ENCODE peak calls at places on chromosomes 5 and 9, in eight cellular contexts. Q is Peyer's patch; R is tibial nerve; W is CD8-positive, alpha-beta T cell; H is astrocyte; V is brain microvascular endothelial cell; M is bronchial epithelial cell; T is K562. F is an unnamed sample.

GRCh38 chr9:83574482-83574881 is 36.3 kb upstream of the FRMD3 start:
- DNase-seq in H (no peak), T (no peak), R (no peak), Q (no peak), M (no peak), W (no peak), V (no peak), F (no peak)

GRCh38 chr9:17342696-17343095 is 207.9 kb downstream of the CNTLN start:
- DNase-seq in R (no peak), T (no peak), M (no peak), W (no peak), H (no peak), Q (no peak), V (no peak), F (no peak)

GRCh38 chr5:64840958-64841357 is 72.2 kb downstream of the CWC27 start:
- DNase-seq in R (no peak), H (no peak), T (no peak), V (no peak), W (no peak), Q (no peak), M (no peak), F (no peak)

GRCh38 chr9:85715587-85715986 is 26.2 kb downstream of the AGTPBP1 start:
- DNase-seq in H (no peak), Q (no peak), V (no peak), R (no peak), T (no peak), M (no peak), W (no peak), F (no peak)

GRCh38 chr5:13580058-13580457 is 364.4 kb downstream of the DNAH5 start:
- DNase-seq in V (no peak), M (no peak), R (no peak), W (no peak), H (no peak), T (no peak), Q (no peak), F (no peak)

GRCh38 chr5:95283761-95284511 is 958 bp downstream of the MCTP1 start:
- DNase-seq in Q (no peak), T (peak), M (no peak), W (no peak), H (peak), V (no peak), R (no peak), F (no peak)

GRCh38 chr5:90767710-90768109 is 209.1 kb downstream of the ADGRV1 start:
- DNase-seq in R (no peak), H (no peak), Q (no peak), V (no peak), W (no peak), T (no peak), M (peak), F (no peak)

GRCh38 chr5:73370620-73371583 is 77.7 kb downstream of the FOXD1 start:
- DNase-seq in V (peak), W (no peak), R (no peak), T (no peak), H (peak), M (peak), Q (no peak), F (peak)

GRCh38 chr9:4375424-4376195 is 75.7 kb upstream of the GLIS3 start:
- DNase-seq in R (no peak), T (no peak), W (no peak), Q (no peak), M (peak), V (peak), H (peak), F (peak)

GRCh38 chr5:77770293-77771005 is 5.7 kb downstream of the TBCA start:
- DNase-seq in H (no peak), Q (no peak), M (peak), W (no peak), T (no peak), V (no peak), R (no peak), F (no peak)

GRCh38 chr5:118956727-118957126 is 31.6 kb downstream of the DTWD2 start:
- DNase-seq in H (no peak), R (no peak), W (no peak), T (no peak), Q (no peak), M (peak), V (no peak), F (peak)

GRCh38 chr9:18438951-18439350 is 35.0 kb upstream of the ADAMTSL1 start:
- DNase-seq in M (no peak), H (no peak), W (no peak), Q (no peak), V (no peak), R (no peak), T (no peak), F (peak)

GRCh38 chr9:86511614-86512360 is 157.6 kb upstream of the TUT7 start:
- DNase-seq in M (no peak), R (no peak), T (no peak), H (no peak), Q (no peak), V (no peak), W (no peak), F (no peak)

GRCh38 chr5:87268970-87269377 is 1.3 kb downstream of the RASA1 start:
- DNase-seq in R (no peak), M (peak), W (no peak), H (peak), T (no peak), V (no peak), Q (no peak), F (no peak)

GRCh38 chr5:57412680-57413079 is 69.9 kb downstream of the ACTBL2 start:
- DNase-seq in R (no peak), Q (no peak), V (no peak), T (no peak), M (no peak), H (no peak), W (no peak), F (peak)

GRCh38 chr9:14029811-14030210 is 284.1 kb downstream of the NFIB start:
- DNase-seq in R (no peak), T (no peak), W (no peak), V (no peak), H (no peak), Q (no peak), M (no peak), F (no peak)

GRCh38 chr9:8408575-8409190 is 609.1 kb upstream of the DMAC1 start:
- DNase-seq in H (no peak), W (no peak), V (no peak), R (no peak), T (no peak), Q (no peak), M (no peak), F (no peak)

GRCh38 chr9:116910201-116910600 is 223.1 kb downstream of the TRIM32 start:
- DNase-seq in Q (no peak), T (no peak), R (no peak), V (no peak), W (no peak), H (no peak), M (no peak), F (no peak)

GRCh38 chr5:132055808-132056609 is 4.4 kb upstream of the IL3 start:
- DNase-seq in W (peak), T (no peak), H (no peak), V (no peak), R (no peak), Q (peak), M (no peak), F (no peak)

GRCh38 chr5:38867071-38867790 is 21.4 kb downstream of the OSMR start:
- DNase-seq in W (no peak), R (no peak), H (peak), Q (no peak), T (no peak), M (no peak), V (no peak), F (no peak)

GRCh38 chr5:143446535-143447226 is 43.2 kb upstream of the NR3C1 start:
- DNase-seq in V (no peak), W (no peak), Q (no peak), R (no peak), H (no peak), T (no peak), M (no peak), F (no peak)

GRCh38 chr9:38507587-38507986 is 83.3 kb upstream of the IGFBPL1 start:
- DNase-seq in M (no peak), T (no peak), V (no peak), H (no peak), R (no peak), W (no peak), Q (no peak), F (no peak)

GRCh38 chr5:93579561-93580386 is 1.2 kb downstream of the NR2F1-AS1 start:
- DNase-seq in Q (no peak), M (no peak), W (no peak), T (no peak), R (no peak), H (no peak), V (no peak), F (peak)
- TF ChIP-seq CTCF in Q (no peak), M (no peak), W (no peak), T (no peak), R (no peak), H (no peak), V (no peak), F (no peak)

GRCh38 chr9:108035485-108035884 is 545.9 kb upstream of the KLF4 start:
- DNase-seq in H (no peak), T (no peak), Q (no peak), M (no peak), W (no peak), R (no peak), V (no peak), F (no peak)
- H3K4me3 ChIP-seq in H (no peak), T (no peak), Q (no peak), M (no peak), W (no peak), R (no peak), V (no peak), F (no peak)

DNA sequence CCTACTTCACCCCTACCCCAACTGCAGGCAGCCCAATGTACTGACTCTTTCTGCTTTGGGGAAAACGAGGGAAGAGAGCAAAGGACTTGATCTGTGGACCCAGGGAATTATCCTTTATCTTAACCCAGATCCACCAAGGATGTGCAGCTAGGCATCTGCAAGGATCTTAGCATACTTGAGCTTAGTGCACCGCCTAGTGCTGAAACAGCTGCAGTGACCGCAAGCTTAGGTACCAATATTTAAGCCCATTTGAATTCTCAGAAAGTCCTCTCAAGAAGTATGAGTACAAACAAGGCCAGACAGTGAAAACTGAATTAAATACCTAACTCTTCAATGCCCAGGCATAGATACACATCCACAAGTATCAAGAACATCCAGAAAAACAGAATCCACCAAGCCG is 576.7 kb upstream of the ADAMTS16 start:
- DNase-seq in M (peak), W (no peak), H (peak), V (no peak), R (no peak), T (no peak), Q (no peak), F (peak)
- TF ChIP-seq CTCF in M (peak), W (no peak), H (peak), V (peak), R (no peak), T (peak), Q (no peak), F (no peak)

GRCh38 chr5:71651554-71651953 is 64.4 kb downstream of the MCCC2 start:
- DNase-seq in M (no peak), H (no peak), W (no peak), Q (no peak), T (no peak), V (no peak), R (no peak), F (no peak)
- H3K4me3 ChIP-seq in M (no peak), H (no peak), W (no peak), Q (no peak), T (no peak), V (no peak), R (no peak), F (no peak)

DNA sequence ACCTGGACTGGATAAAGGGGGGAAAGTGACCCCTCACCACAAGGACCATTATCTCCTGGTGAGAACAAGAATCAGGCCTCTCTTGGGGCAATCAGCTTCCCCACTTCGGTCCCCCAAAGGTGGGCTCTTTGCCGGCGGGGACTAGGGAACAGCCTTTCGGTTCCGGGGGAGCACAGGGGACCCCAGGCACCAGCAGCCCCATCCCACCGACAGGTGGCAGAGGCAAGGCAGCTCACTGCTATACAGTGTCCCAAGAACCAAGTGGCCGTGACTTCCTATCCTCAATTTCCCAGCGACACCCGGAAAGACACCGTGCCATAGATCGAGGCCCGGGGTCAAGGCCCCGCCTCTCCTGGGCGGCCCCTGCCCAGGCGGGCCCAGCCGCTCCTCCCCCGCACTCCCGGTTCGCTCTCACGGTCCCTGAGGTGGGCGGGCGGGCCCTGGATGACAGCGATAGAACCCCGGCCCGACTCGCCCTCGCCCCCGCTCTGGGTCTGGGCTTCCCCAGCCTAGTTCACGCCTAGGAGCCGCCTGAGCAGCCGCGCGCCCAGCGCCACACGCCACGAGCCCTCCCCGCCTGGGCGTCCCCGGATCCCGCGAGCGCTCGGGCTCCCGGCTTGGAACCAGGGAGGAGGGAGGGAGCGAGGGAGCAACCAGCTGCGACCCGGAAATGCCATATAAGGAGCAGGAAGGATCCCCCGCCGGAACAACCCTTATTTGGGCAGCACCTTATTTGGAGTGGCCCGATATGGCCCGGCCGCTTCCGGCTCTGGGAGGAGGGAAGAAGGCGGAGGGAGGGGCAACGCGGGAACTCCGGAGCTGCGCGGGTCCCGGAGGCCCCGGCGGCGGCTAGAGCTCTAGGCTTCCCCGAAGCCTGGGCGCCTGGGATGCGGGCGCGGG is 641 bp upstream of the EGR1 start:
- DNase-seq in R (peak), M (peak), H (peak), Q (peak), V (peak), T (peak), W (peak), F (peak)
- TF ChIP-seq CTCF in R (peak), M (no peak), H (no peak), Q (no peak), V (no peak), T (no peak), W (peak), F (no peak)

GRCh38 chr5:147782053-147783028 is at the start of gene JAKMIP2:
- DNase-seq in Q (peak), W (peak), V (peak), H (peak), R (peak), M (no peak), T (peak), F (peak)
- H3K4me3 ChIP-seq in Q (peak), W (peak), V (peak), H (peak), R (peak), M (no peak), T (no peak), F (no peak)